ENCODE peak calls at places on chromosomes 13 and 19, in ten cellular contexts. D, R, A, N, V, I, M, T, J and W are unnamed samples.

GRCh38 chr19:38587562-38587961 is 30.2 kb downstream of the MAP4K1 start:
- DNase-seq in D (no peak), R (no peak), A (no peak), N (no peak), V (no peak), I (no peak), M (no peak), T (no peak), J (no peak), W (no peak)

GRCh38 chr13:72585254-72585653 is 142.2 kb downstream of the MZT1 start:
- DNase-seq in D (no peak), R (no peak), A (no peak), N (no peak), V (no peak), I (no peak), M (no peak), T (no peak), J (no peak), W (no peak)

GRCh38 chr19:40357655-40358054 is 9.2 kb downstream of the PLD3 start:
- DNase-seq in D (no peak), R (no peak), A (no peak), N (no peak), V (no peak), I (no peak), M (no peak), T (no peak), J (no peak), W (no peak)

GRCh38 chr19:19584356-19584755 is 34.1 kb downstream of the PBX4 start:
- DNase-seq in D (no peak), R (no peak), A (no peak), N (no peak), V (no peak), I (no peak), M (no peak), T (no peak), J (no peak), W (no peak)

GRCh38 chr19:55229789-55230182 is 1.2 kb upstream of the TMEM86B start:
- DNase-seq in D (no peak), R (no peak), A (no peak), N (no peak), V (no peak), I (no peak), M (no peak), T (no peak), J (no peak), W (no peak)

GRCh38 chr13:40101708-40102359 is 446.4 kb downstream of the COG6 start:
- DNase-seq in D (no peak), R (no peak), A (no peak), N (no peak), V (no peak), I (peak), M (no peak), T (no peak), J (no peak), W (peak)

GRCh38 chr13:30972888-30973377 is 40.5 kb downstream of the TEX26 start:
- DNase-seq in D (no peak), R (no peak), A (no peak), N (no peak), V (no peak), I (no peak), M (no peak), T (no peak), J (no peak), W (no peak)

GRCh38 chr13:64453831-64454230 is 2776.3 kb downstream of the PCDH9 start:
- DNase-seq in D (no peak), R (no peak), A (no peak), N (no peak), V (no peak), I (no peak), M (no peak), T (no peak), J (no peak), W (no peak)

GRCh38 chr13:43316997-43317396 is 293.6 kb downstream of the DNAJC15 start:
- DNase-seq in D (peak), R (no peak), A (peak), N (no peak), V (no peak), I (no peak), M (no peak), T (no peak), J (peak), W (no peak)

GRCh38 chr13:24264976-24265375 is 44.4 kb upstream of the C1QTNF9 start:
- DNase-seq in D (no peak), R (peak), A (no peak), N (no peak), V (no peak), I (peak), M (no peak), T (no peak), J (no peak), W (no peak)

GRCh38 chr13:46389985-46390384 is 2.9 kb upstream of the RUBCNL start:
- DNase-seq in D (peak), R (no peak), A (peak), N (no peak), V (peak), I (no peak), M (no peak), T (no peak), J (no peak), W (peak)

GRCh38 chr19:11012507-11012906 is 51.7 kb downstream of the SMARCA4 start:
- DNase-seq in D (no peak), R (no peak), A (no peak), N (no peak), V (no peak), I (no peak), M (no peak), T (no peak), J (no peak), W (no peak)

GRCh38 chr19:45098521-45099464 is 5.8 kb downstream of the PPP1R37 start:
- DNase-seq in D (peak), R (no peak), A (peak), N (peak), V (no peak), I (no peak), M (no peak), T (no peak), J (peak), W (no peak)

GRCh38 chr13:110646442-110647364 is 31.4 kb downstream of the NAXD start:
- DNase-seq in D (no peak), R (no peak), A (no peak), N (no peak), V (no peak), I (no peak), M (no peak), T (no peak), J (no peak), W (no peak)

GRCh38 chr13:114261328-114261965 is 20.0 kb upstream of the UPF3A start:
- DNase-seq in D (no peak), R (no peak), A (no peak), N (no peak), V (no peak), I (no peak), M (no peak), T (no peak), J (no peak), W (no peak)